ENCODE peak calls at places on chromosomes 16 and 17, in six cellular contexts. G, D, H, B, K and O are unnamed samples.

GRCh38 chr16:84932691-84933090 is 78.6 kb downstream of the ZDHHC7 start:
- DNase-seq in H (no peak), K (no peak), B (no peak), G (no peak), D (no peak), O (no peak)

GRCh38 chr17:18916816-18917496 is 35.0 kb upstream of the SLC5A10 start:
- DNase-seq in G (no peak), B (no peak), D (no peak), K (no peak), H (no peak), O (no peak)

GRCh38 chr17:32723310-32723955 is 153.5 kb downstream of the MYO1D start:
- DNase-seq in B (no peak), H (no peak), D (no peak), K (no peak), G (no peak), O (no peak)

GRCh38 chr17:20996724-20997615 is 45.8 kb downstream of the USP22 start:
- DNase-seq in H (no peak), D (no peak), K (no peak), G (no peak), B (no peak), O (no peak)

GRCh38 chr17:74276561-74277009 is 2.6 kb downstream of the DNAI2 start:
- DNase-seq in H (no peak), D (no peak), K (no peak), G (no peak), B (no peak), O (no peak)

GRCh38 chr16:85398688-85399582 is 214.2 kb upstream of the GSE1 start:
- DNase-seq in K (no peak), D (no peak), H (no peak), B (no peak), G (no peak), O (no peak)

GRCh38 chr16:19583665-19584300 is 28.3 kb downstream of the VPS35L start:
- DNase-seq in B (no peak), D (no peak), H (peak; percentile 30), G (no peak), K (peak; percentile 33), O (peak; percentile 25)

GRCh38 chr16:57578521-57579360 is 36.3 kb downstream of the ADGRG5 start:
- DNase-seq in G (no peak), D (peak; percentile 82), B (no peak), H (no peak), K (no peak), O (no peak)

GRCh38 chr17:13462161-13462560 is 139.6 kb downstream of the HS3ST3A1 start:
- DNase-seq in D (peak; percentile 80), K (no peak), H (no peak), B (no peak), G (no peak), O (no peak)

GRCh38 chr16:69073181-69073669 is 32.2 kb upstream of the HAS3 start:
- DNase-seq in B (no peak), G (peak; percentile 47), K (no peak), H (peak; percentile 16), D (no peak), O (no peak)

GRCh38 chr16:80931985-80932720 is 74.5 kb downstream of the CMC2 start:
- DNase-seq in K (no peak), H (peak; percentile 61), B (no peak), G (peak; percentile 72), D (peak; percentile 92), O (peak; percentile 33)

GRCh38 chr17:45149037-45149668 is 878 bp downstream of the HEXIM1 start:
- DNase-seq in G (peak; percentile 86), K (no peak), H (peak; percentile 84), B (peak; percentile 61), D (no peak), O (no peak)

GRCh38 chr17:1460233-1460632 is 4.2 kb upstream of the CRK start:
- DNase-seq in K (no peak), B (no peak), H (peak; percentile 89), D (no peak), G (no peak), O (no peak)

GRCh38 chr17:62616993-62617893 is 10.2 kb upstream of the MRC2 start:
- DNase-seq in K (no peak), H (no peak), B (no peak), D (no peak), G (no peak), O (peak; percentile 49)

GRCh38 chr17:42112552-42113176 is at the start of gene DHX58:
- DNase-seq in B (no peak), K (no peak), D (peak; percentile 96), H (peak; percentile 79), G (peak; percentile 98), O (no peak)

GRCh38 chr16:15648135-15648730 is 1.8 kb upstream of the NDE1 start:
- DNase-seq in G (no peak), K (no peak), B (no peak), D (no peak), H (no peak), O (no peak)

GRCh38 chr17:18208092-18208491 is 17.3 kb upstream of the LLGL1 start:
- DNase-seq in G (no peak), D (no peak), B (no peak), H (no peak), K (no peak), O (no peak)